ENCODE peak calls at places on chromosomes 13 and 19, in eight cellular contexts. K, M, O, R, D, U, J and C are unnamed samples. For H3K4me1, the result is how much of the 10 kb centered on the place peaks cover.

GRCh38 chr19:1672038-1672768 is 19.8 kb upstream of the TCF3 start:
- DNase-seq in D (peak), M (peak), U (peak), K (peak), O (peak), R (no peak), J (no peak), C (no peak)

GRCh38 chr13:76879211-76879875 is 6.9 kb downstream of the KCTD12 start:
- DNase-seq in R (peak), K (peak), D (peak), U (peak), M (no peak), O (peak), J (peak), C (peak)

GRCh38 chr13:92224052-92224821 is 825.8 kb downstream of the GPC5 start:
- DNase-seq in M (no peak), J (peak), R (no peak), O (no peak), U (no peak), D (peak), K (peak), C (no peak)

GRCh38 chr19:58356236-58356970 is 3.1 kb upstream of the A1BG start:
- DNase-seq in M (peak), R (no peak), U (no peak), O (no peak), D (no peak), K (no peak), J (no peak), C (peak)

GRCh38 chr13:109642358-109642757 is 144.0 kb downstream of the IRS2 start:
- DNase-seq in O (no peak), J (no peak), R (no peak), U (no peak), D (no peak), K (no peak), M (no peak), C (no peak)

GRCh38 chr13:114037674-114038073 is 63.8 kb upstream of the C13orf46 start:
- DNase-seq in R (no peak), J (no peak), U (no peak), D (no peak), K (no peak), M (peak), O (no peak), C (no peak)

GRCh38 chr19:8334458-8335342 is 8.4 kb downstream of the KANK3 start:
- DNase-seq in U (peak), M (peak), D (no peak), R (peak), K (peak), O (peak), J (peak), C (no peak)

GRCh38 chr19:38250821-38251563 is 5.2 kb downstream of the PPP1R14A start:
- DNase-seq in U (peak), J (no peak), K (peak), D (peak), R (peak), M (peak), O (peak), C (peak)

GRCh38 chr13:100403675-100404074 is 184.9 kb downstream of the GGACT start:
- DNase-seq in O (no peak), U (no peak), K (no peak), M (no peak), J (no peak), R (no peak), D (no peak), C (no peak)

GRCh38 chr19:18803550-18804138 is 12.5 kb upstream of the COMP start:
- DNase-seq in R (no peak), K (no peak), O (no peak), D (no peak), U (no peak), M (no peak), J (no peak), C (no peak)

GRCh38 chr13:25660996-25661395 is 289.2 kb downstream of the ATP8A2 start:
- DNase-seq in D (no peak), O (no peak), K (no peak), M (no peak), U (no peak), J (no peak), R (no peak), C (no peak)

GRCh38 chr13:114067886-114068722 is 64.3 kb downstream of the RASA3 start:
- DNase-seq in K (no peak), O (no peak), D (no peak), U (no peak), R (peak), M (no peak), J (no peak), C (peak)

GRCh38 chr13:51935326-51936171 is 73.8 kb downstream of the CCDC70 start:
- DNase-seq in J (no peak), D (no peak), R (no peak), M (no peak), O (peak), U (no peak), K (peak), C (no peak)

GRCh38 chr13:101919541-101920306 is 467.2 kb downstream of the ITGBL1 start:
- DNase-seq in D (no peak), J (peak), O (no peak), R (peak), M (peak), U (peak), K (peak), C (no peak)

GRCh38 chr13:35866801-35867200 is 264.4 kb downstream of the DCLK1 start:
- DNase-seq in U (peak), M (no peak), R (no peak), O (no peak), J (no peak), K (no peak), D (no peak), C (no peak)

GRCh38 chr19:1173160-1173844 is 766 bp downstream of the SBNO2 start:
- DNase-seq in U (no peak), D (peak), K (no peak), R (no peak), J (no peak), M (peak), O (peak), C (peak)

GRCh38 chr13:57673197-57673596 is 41.7 kb downstream of the PCDH17 start:
- DNase-seq in D (no peak), R (no peak), J (no peak), U (no peak), O (no peak), K (peak), M (no peak), C (no peak)

GRCh38 chr19:35903550-35904179 is 1.3 kb downstream of the HCST start:
- DNase-seq in M (peak), O (peak), U (peak), D (peak), K (peak), J (peak), R (peak), C (peak)

GRCh38 chr19:3479819-3480215 is 508 bp downstream of the SMIM24 start:
- DNase-seq in U (no peak), D (no peak), J (no peak), R (no peak), O (peak), K (peak), M (no peak), C (no peak)

GRCh38 chr19:8107301-8107903 is 42.0 kb downstream of the FBN3 start:
- DNase-seq in J (no peak), D (no peak), R (no peak), O (no peak), K (no peak), M (no peak), U (no peak), C (no peak)

GRCh38 chr13:32211788-32212187 is 103.4 kb downstream of the ZAR1L start:
- DNase-seq in K (peak), J (peak), D (no peak), U (no peak), R (no peak), O (no peak), M (no peak), C (peak)

GRCh38 chr13:33642374-33643065 is 175.4 kb upstream of the RFC3 start:
- DNase-seq in U (no peak), O (peak), R (no peak), K (peak), D (peak), M (no peak), J (no peak), C (peak)

GRCh38 chr19:18112989-18113478 is 15.5 kb downstream of the MAST3 start:
- DNase-seq in J (peak), M (peak), U (peak), K (peak), O (peak), D (peak), R (peak), C (peak)

GRCh38 chr19:48681127-48681470 is 8.3 kb upstream of the NTN5 start:
- DNase-seq in J (peak), D (no peak), M (no peak), R (no peak), O (no peak), K (no peak), U (no peak), C (no peak)

GRCh38 chr13:50448535-50448981 is 394.9 kb downstream of the DLEU7 start:
- DNase-seq in O (no peak), M (no peak), D (no peak), J (no peak), K (no peak), U (no peak), R (no peak), C (no peak)

GRCh38 chr19:12994701-12995595 is at the start of gene NFIX:
- DNase-seq in R (peak), O (peak), U (peak), M (peak), D (peak), K (peak), J (no peak), C (peak)

GRCh38 chr13:79946556-79946955 is 394.4 kb downstream of the SPRY2 start:
- DNase-seq in U (no peak), J (no peak), R (no peak), M (no peak), O (no peak), D (no peak), K (no peak), C (no peak)

GRCh38 chr13:107141767-107142166 is 573.8 kb upstream of the ARGLU1 start:
- DNase-seq in M (no peak), J (no peak), D (no peak), U (no peak), K (no peak), R (no peak), O (no peak), C (no peak)

GRCh38 chr19:5314012-5314906 is 26.4 kb downstream of the PTPRS start:
- DNase-seq in M (no peak), D (no peak), K (no peak), J (no peak), U (no peak), O (no peak), R (no peak), C (no peak)

DNA sequence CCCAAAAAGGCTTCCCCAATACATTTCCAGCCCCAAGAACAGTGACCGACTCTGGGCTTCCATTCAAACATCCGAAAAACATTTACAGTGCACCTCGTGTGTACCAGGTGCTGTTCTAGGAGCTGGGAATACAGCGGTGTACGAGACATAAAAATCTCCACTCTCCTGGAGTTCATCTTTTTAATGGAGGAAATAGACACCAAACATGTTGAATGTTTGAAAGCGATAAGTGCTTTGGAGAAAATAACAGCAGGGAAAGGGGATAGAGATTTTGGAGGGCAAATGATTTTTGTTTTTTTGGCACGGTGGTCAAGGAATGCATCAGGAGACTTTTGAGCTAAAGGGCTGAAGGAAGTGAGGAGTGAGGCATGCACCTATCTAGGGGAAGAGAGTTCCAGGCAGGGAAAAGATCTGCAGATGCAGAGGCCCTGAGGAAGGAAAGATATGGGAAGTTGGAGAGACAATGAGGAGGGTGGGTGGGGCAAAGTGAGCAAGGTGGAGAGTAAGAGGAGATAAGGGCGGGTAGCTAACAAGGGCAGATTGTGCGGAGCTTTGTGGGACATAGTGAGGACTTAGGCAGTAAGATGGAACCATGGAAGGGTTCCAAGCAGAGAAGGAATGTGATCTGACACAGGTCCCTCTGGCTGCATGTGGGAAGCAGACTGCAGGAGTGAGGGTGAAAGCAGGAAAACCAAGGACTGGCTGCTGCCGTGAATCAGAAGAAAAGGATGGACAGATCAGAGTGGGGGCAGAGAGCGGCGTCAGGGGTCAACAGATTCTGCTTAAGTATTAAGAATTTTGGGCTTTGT is 703 bp upstream of the FBL start:
- DNase-seq in R (no peak), O (peak), K (peak), U (no peak), M (no peak), D (no peak), J (no peak), C (no peak)
- H3K4me3 ChIP-seq in R (no peak), O (peak), K (peak), U (peak), M (no peak), D (peak), J (peak), C (peak)

GRCh38 chr13:74774252-74774651 is 640.0 kb upstream of the KLF12 start:
- DNase-seq in O (no peak), K (no peak), J (peak), M (no peak), R (no peak), D (no peak), U (no peak), C (no peak)

GRCh38 chr13:74771964-74772363 is 637.8 kb upstream of the KLF12 start:
- DNase-seq in J (peak), R (no peak), M (no peak), O (no peak), D (no peak), K (no peak), U (no peak), C (no peak)

GRCh38 chr13:74770361-74770760 is 636.2 kb upstream of the KLF12 start:
- DNase-seq in M (no peak), D (no peak), R (no peak), O (no peak), J (peak), K (no peak), U (no peak), C (no peak)

GRCh38 chr13:74768521-74769090 is 634.4 kb upstream of the KLF12 start:
- DNase-seq in K (no peak), M (no peak), R (no peak), D (no peak), U (no peak), J (no peak), O (no peak), C (no peak)

GRCh38 chr13:74773263-74773662 is 639.1 kb upstream of the KLF12 start:
- DNase-seq in J (no peak), U (no peak), K (no peak), R (no peak), M (no peak), O (no peak), D (no peak), C (no peak)
- H3K4me1 ChIP-seq in J (under half), U (under half), K (under half), R (under half), M (under half), O (under half), D (under half), C (under half)

DNA sequence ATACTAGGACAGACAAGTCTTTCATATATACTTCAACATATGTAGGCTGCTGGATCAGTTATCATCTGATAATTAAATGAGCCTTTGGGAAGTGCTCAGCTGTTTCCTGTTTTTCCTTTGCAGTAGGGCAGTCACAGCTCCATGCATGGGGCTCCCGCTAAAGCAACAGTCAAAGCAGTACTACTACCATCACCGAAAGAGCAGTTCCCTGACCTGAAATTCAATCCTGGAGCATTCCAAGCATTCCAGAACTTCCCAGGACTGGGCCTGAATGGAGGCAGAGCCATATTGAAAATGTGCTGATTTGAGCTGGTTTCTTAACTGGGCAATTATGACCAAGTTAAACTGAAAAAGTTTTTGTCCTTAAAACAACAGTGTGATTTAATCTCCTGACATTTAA is 20.5 kb downstream of the MICU2 start:
- DNase-seq in D (no peak), J (peak), M (no peak), K (no peak), U (no peak), O (no peak), R (no peak), C (no peak)
- H3K4me3 ChIP-seq in D (no peak), J (no peak), M (no peak), K (no peak), U (no peak), O (no peak), R (no peak), C (no peak)

GRCh38 chr13:112069727-112070300 is 2.9 kb downstream of the SOX1 start:
- DNase-seq in U (no peak), D (no peak), O (no peak), J (no peak), M (no peak), R (no peak), K (no peak), C (no peak)
- H3K4me1 ChIP-seq in U (under half), D (under half), O (under half), J (under half), M (under half), R (under half), K (under half), C (under half)

DNA sequence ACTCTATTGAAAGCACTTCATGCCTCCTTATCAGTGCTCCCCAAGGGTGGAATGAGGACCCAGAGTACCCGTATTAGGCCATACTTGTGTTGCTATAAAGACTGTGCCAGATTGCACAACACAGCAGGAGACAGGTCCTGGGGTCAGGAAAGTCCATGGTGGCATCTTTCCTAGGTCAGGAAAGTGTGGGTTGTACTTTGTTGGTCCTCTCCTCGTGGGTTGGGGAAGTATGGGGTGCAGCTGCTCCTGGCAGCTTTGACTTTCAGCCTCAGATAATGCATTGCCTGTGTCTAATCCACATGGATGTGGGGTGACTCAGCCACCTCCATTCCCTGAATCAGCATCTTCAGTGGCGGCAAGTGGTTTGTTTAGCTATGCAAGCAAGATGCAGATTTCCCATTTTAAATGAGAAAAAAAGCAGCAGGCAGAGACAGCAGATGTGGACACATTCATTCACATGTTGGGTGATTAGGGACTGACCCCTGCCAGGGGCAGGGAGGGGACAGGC is 8.4 kb upstream of the CYP2B6 start:
- DNase-seq in R (no peak), J (peak), D (no peak), M (no peak), O (no peak), K (peak), U (no peak), C (no peak)
- H3K4me3 ChIP-seq in R (no peak), J (no peak), D (no peak), M (no peak), O (no peak), K (no peak), U (no peak), C (no peak)

GRCh38 chr13:46604226-46604968 is 51.4 kb downstream of the LRCH1 start:
- DNase-seq in K (no peak), M (no peak), D (no peak), J (no peak), O (no peak), R (no peak), U (no peak), C (no peak)
- H3K4me1 ChIP-seq in K (under half), M (half or more), D (under half), J (under half), O (under half), R (under half), U (half or more), C (half or more)